ENCODE peak calls at places on chromosome 17, in ten cellular contexts. Z, J, G, U, Y, L, F, P, M and I are unnamed samples.

GRCh38 chr17:50550661-50551432 is 3.9 kb downstream of the SPATA20 start:
- DNase-seq in J (peak; percentile 88), Y (peak; percentile 77), L (peak; percentile 73), M (peak; percentile 44), U (peak; percentile 46), Z (peak; percentile 70), P (peak; percentile 64), G (peak; percentile 68), F (peak; percentile 86), I (peak; percentile 79)

GRCh38 chr17:55635253-55635766 is 87.4 kb downstream of the TMEM100 start:
- DNase-seq in F (no peak), L (no peak), P (no peak), U (no peak), Y (no peak), Z (no peak), M (no peak), J (no peak), G (no peak), I (no peak)

GRCh38 chr17:31690118-31690517 is 168.9 kb downstream of the COPRS start:
- DNase-seq in P (no peak), M (no peak), U (no peak), J (no peak), L (no peak), Y (no peak), Z (peak; percentile 71), G (no peak), F (no peak), I (peak; percentile 24)

GRCh38 chr17:2151634-2152033 is 96.7 kb downstream of the HIC1 start:
- DNase-seq in G (no peak), P (no peak), M (no peak), F (no peak), L (no peak), J (no peak), Y (no peak), Z (no peak), U (no peak), I (no peak)

GRCh38 chr17:62780951-62781350 is 27.2 kb downstream of the MARCHF10 start:
- DNase-seq in J (no peak), M (no peak), Z (peak; percentile 13), Y (no peak), P (no peak), F (no peak), G (no peak), U (no peak), L (no peak), I (no peak)

GRCh38 chr17:7217113-7217987 is 2.3 kb downstream of the DLG4 start:
- DNase-seq in F (peak; percentile 67), P (no peak), L (no peak), G (peak; percentile 53), M (peak; percentile 68), U (no peak), J (no peak), Y (peak; percentile 63), Z (no peak), I (no peak)

GRCh38 chr17:62986549-62986948 is 20.5 kb downstream of the TANC2 start:
- DNase-seq in G (no peak), F (no peak), P (no peak), Z (no peak), U (no peak), Y (no peak), L (no peak), M (no peak), J (no peak), I (no peak)

GRCh38 chr17:58336456-58337094 is 8.0 kb upstream of the TSPOAP1 start:
- DNase-seq in M (peak; percentile 83), U (no peak), F (no peak), Y (no peak), P (no peak), L (no peak), Z (no peak), G (no peak), J (no peak), I (no peak)

DNA sequence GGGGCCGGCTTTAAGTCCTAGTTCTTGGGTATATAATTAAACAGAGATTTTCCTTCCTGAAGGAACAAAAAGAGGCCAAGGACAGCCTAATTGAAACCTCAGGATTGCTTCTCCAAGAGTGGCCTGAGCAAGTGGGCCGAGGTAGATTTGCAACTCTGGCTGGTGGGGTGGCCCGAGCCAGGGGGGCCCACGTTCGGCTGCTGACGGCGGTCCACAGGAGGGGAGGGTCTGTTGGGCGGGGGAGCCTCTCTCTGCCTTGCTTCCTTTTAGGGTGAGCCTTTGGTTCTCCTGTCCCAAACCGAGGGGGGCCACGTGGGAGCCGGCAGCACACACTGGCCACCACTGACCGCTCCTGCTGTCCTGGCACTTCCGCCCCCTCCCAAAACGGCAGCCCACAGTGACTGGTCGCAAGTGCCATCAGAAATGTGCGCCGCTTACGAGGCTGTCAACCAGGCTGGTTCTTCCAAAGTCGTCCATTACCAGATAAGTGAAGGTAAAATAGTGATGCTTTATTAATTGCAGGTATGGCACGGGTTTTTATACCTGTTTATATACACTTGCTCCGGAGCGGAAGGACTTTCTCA is 117.7 kb downstream of the AATF start:
- DNase-seq in J (no peak), L (no peak), Z (no peak), F (no peak), M (no peak), Y (no peak), U (no peak), P (no peak), G (no peak), I (no peak)
- TF ChIP-seq CTCF in J (no peak), L (no peak), Z (no peak), F (no peak), M (no peak), Y (no peak), U (no peak), P (no peak), G (no peak), I (no peak)

GRCh38 chr17:61352771-61353170 is 46.9 kb upstream of the TBX2 start:
- DNase-seq in Y (no peak), G (no peak), J (no peak), F (no peak), L (no peak), Z (no peak), U (no peak), M (no peak), P (no peak), I (no peak)

GRCh38 chr17:61345825-61346628 is 53.6 kb upstream of the TBX2 start:
- DNase-seq in U (no peak), F (no peak), G (no peak), Y (no peak), P (no peak), Z (no peak), L (no peak), J (no peak), M (no peak), I (no peak)

GRCh38 chr17:61351745-61352407 is 47.8 kb upstream of the TBX2 start:
- DNase-seq in L (no peak), G (no peak), Z (no peak), U (no peak), P (no peak), M (no peak), Y (no peak), F (no peak), J (no peak), I (no peak)

GRCh38 chr17:61352408-61352770 is 47.3 kb upstream of the TBX2 start:
- DNase-seq in Y (no peak), Z (no peak), L (no peak), U (no peak), P (no peak), J (no peak), F (no peak), M (no peak), G (no peak), I (no peak)

DNA sequence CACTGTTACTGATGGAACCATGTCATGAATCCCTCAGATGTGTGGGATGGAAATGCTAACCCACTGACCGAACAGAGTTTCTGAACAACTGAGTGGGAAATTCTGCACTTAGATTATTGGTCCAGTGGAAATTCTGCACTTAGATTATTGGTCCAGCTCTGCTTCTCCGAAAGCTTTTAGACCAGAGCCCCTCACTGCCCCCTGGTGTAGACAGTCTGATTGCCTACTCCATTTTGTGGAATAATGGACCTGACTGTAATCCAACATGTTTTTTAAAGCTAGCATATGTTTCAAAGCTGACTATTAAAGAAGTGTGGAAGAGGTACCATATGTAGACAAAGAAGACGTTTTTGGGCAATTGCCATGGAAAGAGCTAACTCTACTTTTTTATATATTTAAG is 50.3 kb upstream of the TBX2 start:
- DNase-seq in Y (no peak), P (no peak), Z (no peak), U (no peak), M (no peak), L (no peak), F (peak; percentile 25), G (no peak), J (no peak), I (no peak)
- TF ChIP-seq CTCF in Y (no peak), P (no peak), Z (peak; percentile 62), U (peak; percentile 12), M (peak; percentile 37), L (peak; percentile 36), F (no peak), G (no peak), J (peak; percentile 15), I (peak; percentile 45)

GRCh38 chr17:44008205-44008909 is 3.9 kb downstream of the NAGS start:
- DNase-seq in U (no peak), J (no peak), L (no peak), P (no peak), G (no peak), F (no peak), M (peak; percentile 23), Z (no peak), Y (no peak), I (no peak)

GRCh38 chr17:44005527-44005864 is 1.1 kb downstream of the NAGS start:
- DNase-seq in P (no peak), Y (no peak), G (no peak), J (no peak), L (no peak), F (no peak), U (no peak), Z (no peak), M (no peak), I (no peak)

GRCh38 chr17:44007346-44008204 is 3.2 kb downstream of the NAGS start:
- DNase-seq in P (no peak), Z (no peak), L (no peak), G (no peak), Y (peak; percentile 37), U (no peak), J (no peak), M (peak; percentile 17), F (no peak), I (no peak)

GRCh38 chr17:44005865-44006580 is 1.6 kb downstream of the NAGS start:
- DNase-seq in Z (no peak), P (no peak), L (no peak), F (peak; percentile 65), U (no peak), Y (peak; percentile 72), M (peak; percentile 33), G (no peak), J (no peak), I (no peak)

DNA sequence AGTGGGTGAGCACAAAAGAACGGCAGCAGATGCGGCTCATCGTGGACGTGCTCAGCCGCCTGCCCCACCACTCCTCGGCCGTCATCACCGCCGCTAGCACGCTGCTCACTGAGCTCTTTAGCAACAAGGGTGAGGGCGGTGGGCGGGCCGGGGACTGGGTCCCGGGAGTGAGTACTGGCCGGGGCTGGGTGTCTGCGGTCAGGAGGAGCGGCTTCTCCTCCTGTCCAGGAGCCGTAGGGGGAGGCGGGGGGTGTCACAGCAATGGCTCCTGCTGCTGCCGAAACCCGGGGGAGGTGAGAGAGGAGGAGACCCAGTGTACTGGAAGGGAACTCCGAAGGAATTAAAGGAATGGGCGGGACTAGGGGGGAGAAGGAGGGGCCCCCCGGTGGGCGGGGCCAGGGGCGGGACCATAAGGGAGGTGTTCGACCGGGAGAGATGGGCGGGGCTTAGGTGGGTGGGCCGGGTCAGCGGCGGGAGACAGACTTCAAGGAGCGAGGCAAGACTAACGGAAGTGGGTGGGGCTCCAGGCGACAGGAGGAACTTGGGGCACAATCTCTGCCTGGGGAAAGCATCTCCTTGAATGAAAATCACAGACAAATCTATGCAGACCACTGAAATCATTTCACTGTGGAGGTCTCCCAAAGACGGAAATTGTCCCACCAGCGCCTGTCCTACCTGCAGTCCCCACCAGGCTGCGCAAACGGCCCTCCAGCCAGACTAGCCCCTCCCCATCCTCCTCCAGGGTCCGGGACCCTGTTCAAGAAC is 2.3 kb downstream of the NAGS start:
- DNase-seq in L (peak; percentile 87), F (peak; percentile 97), M (peak; percentile 96), J (peak; percentile 98), Y (peak; percentile 100), P (peak; percentile 99), Z (peak; percentile 93), U (peak; percentile 99), G (peak; percentile 96), I (peak; percentile 92)
- TF ChIP-seq CTCF in L (peak; percentile 75), F (peak; percentile 88), M (peak; percentile 69), J (peak; percentile 71), Y (peak; percentile 54), P (peak; percentile 80), Z (peak; percentile 79), U (peak; percentile 67), G (no peak), I (peak; percentile 80)

DNA sequence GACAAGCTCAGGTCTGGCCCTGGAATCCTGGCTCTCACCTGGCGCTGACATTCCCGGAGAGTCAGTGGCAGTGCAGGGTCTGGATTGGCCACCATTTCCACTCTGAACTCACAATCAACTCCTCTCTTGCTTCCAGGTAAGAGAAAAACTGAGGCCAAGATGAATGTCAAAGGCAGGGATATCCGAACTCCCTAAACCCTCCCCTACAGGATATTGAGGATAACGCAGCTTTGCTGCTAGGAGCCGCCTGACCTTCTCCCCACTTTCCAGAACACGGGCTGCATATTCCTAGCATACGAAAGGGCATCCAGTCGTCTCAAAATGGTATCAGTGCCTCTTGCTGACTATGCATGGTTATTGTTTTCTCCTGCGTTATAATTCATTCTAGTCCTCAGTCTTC is 473.4 kb downstream of the SOX9 start:
- DNase-seq in J (no peak), U (no peak), P (no peak), Y (no peak), M (no peak), Z (no peak), L (no peak), F (no peak), G (no peak), I (no peak)
- TF ChIP-seq CTCF in J (no peak), U (no peak), P (peak; percentile 22), Y (no peak), M (no peak), Z (peak; percentile 29), L (no peak), F (no peak), G (no peak), I (peak; percentile 16)